ENCODE peak calls at places on chromosomes 7 and 10, in four cellular contexts. L is GM12878, U is HepG2, B is K562. P is an unnamed sample.

GRCh38 chr7:82172896-82173295 is 270.7 kb downstream of the CACNA2D1 start:
- DNase-seq in U (no peak), L (no peak), B (no peak), P (no peak)

GRCh38 chr7:32316831-32317230 is 173.3 kb downstream of the LSM5 start:
- DNase-seq in B (no peak), U (no peak), L (no peak), P (no peak)

GRCh38 chr7:39458346-39458745 is 107.9 kb upstream of the YAE1 start:
- DNase-seq in U (no peak), L (no peak), B (peak; percentile 32), P (no peak)

GRCh38 chr10:120742373-120742772 is 108.8 kb upstream of the WDR11 start:
- DNase-seq in L (no peak), U (no peak), B (no peak), P (no peak)

GRCh38 chr7:681551-682307 is 44.8 kb upstream of the DNAAF5 start:
- DNase-seq in B (no peak), L (no peak), U (no peak), P (no peak)

GRCh38 chr7:25862993-25863726 is 288.8 kb upstream of the NFE2L3 start:
- DNase-seq in L (no peak), U (no peak), B (no peak), P (no peak)

GRCh38 chr10:78405231-78405630 is 371.6 kb downstream of the RPS24 start:
- DNase-seq in U (no peak), L (no peak), B (no peak), P (no peak)

GRCh38 chr10:92573091-92573797 is 649 bp downstream of the IDE start:
- DNase-seq in L (no peak), B (no peak), U (no peak), P (no peak)

GRCh38 chr10:88932539-88933256 is 19.9 kb downstream of the ACTA2 start:
- DNase-seq in B (peak; percentile 35), U (peak; percentile 60), L (no peak), P (peak; percentile 53)

GRCh38 chr10:78706256-78706655 is 362.5 kb upstream of the ZMIZ1 start:
- DNase-seq in B (no peak), L (no peak), U (no peak), P (no peak)

GRCh38 chr7:35753761-35754603 is 46.9 kb upstream of the SEPTIN7 start:
- DNase-seq in L (no peak), B (no peak), U (no peak), P (no peak)

GRCh38 chr7:13952921-13953320 is 36.5 kb downstream of the ETV1 start:
- DNase-seq in B (no peak), U (no peak), L (no peak), P (no peak)

GRCh38 chr10:71031601-71032000 is 143.2 kb upstream of the PCBD1 start:
- DNase-seq in B (no peak), L (no peak), U (no peak), P (no peak)

GRCh38 chr7:87413029-87413428 is 62.5 kb downstream of the ABCB4 start:
- DNase-seq in U (no peak), B (no peak), L (no peak), P (no peak)

GRCh38 chr7:87413951-87414381 is 61.5 kb downstream of the ABCB4 start:
- DNase-seq in B (no peak), L (no peak), U (no peak), P (no peak)

GRCh38 chr7:87414400-87415188 is 60.9 kb downstream of the ABCB4 start:
- DNase-seq in U (peak; percentile 61), B (no peak), L (no peak), P (no peak)

GRCh38 chr7:87420173-87420572 is 55.3 kb downstream of the ABCB4 start:
- DNase-seq in U (no peak), L (no peak), B (no peak), P (no peak)

DNA sequence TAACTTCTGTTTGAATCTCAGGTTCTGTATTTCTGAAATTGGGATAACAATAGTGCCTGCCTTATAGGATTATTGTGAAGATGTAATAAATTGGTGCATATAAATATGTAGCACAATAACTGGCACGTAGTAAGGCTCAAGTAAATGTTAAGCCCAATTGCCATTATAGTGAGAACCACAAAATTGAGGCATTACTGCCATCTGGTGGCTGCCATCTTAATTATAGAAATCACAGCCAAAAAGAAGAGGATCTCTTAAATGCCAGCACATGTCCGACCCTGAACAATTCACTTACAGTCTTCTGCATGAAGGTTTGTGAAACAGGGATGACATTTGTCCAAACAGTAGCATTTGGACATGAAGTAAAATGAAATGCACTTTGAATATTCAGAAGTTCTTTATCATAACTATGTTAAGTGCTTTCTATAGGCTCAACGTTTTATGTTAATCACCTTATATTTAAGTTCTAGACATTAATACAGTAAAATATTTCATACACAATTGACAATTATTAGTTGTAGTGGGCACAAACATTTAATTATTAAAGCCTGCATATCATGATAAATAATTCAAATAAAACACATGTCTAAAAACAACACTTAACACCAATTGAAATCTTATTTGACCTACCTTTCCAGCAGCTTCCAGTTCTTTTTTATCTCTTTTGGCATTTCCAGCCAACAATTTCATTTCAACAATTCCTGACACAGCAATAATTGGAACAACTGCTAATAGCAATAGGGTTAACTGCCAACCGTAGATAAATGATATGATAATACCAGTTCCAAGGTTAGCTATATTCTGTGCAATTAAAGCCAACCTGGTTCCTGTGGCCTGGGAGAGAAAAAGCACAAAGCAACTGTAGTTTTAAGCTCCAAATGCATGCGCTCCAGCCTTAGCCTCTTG is 58.5 kb downstream of the ABCB4 start:
- DNase-seq in B (peak; percentile 57), U (peak; percentile 59), L (peak; percentile 44), P (peak; percentile 62)
- TF ChIP-seq CREM in B (no peak), U (no peak), L (no peak), P (no peak)

DNA sequence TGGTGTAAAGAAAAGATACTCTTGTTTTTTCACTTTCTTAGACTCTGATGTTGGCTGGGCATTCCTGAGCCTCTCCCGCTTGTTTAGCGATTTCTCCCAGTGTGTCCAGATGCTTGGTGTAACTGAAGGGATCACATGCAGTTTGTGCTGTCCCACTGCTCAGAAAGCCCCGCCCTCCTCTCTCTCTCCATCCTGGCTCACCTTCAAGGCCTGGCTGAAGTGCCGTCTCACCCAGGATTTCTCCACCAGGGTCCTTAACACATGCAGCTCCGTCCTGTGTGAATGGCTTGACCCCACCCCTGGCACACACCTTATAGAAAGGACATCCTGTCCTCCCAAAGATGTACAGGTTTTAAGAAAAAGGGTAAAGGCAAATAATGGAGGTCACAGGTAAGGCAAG is 437.2 kb downstream of the LRMDA start:
- DNase-seq in L (no peak), U (no peak), B (no peak), P (no peak)
- TF ChIP-seq MAX in L (no peak), U (no peak), B (no peak), P (no peak)

DNA sequence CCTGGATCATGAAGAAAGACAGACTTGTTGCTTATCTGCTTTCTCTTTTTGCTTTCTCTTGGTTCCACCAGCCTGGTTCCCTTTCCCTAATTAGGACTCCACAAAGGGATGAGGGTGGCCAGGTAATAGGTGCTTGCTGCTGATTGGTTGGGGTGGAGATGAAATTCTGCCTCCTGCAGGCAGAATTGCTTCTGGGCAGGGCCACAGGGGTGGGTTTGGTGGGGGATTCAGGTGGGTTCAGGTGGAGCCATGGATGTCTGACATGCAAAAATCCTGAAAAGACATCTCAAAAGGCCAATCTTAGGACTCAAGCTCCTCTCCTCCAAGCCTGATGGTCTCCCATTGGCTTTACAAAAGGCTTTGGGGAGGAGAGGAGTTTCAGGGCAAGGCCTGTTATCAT is 25.4 kb upstream of the ACHE start:
- DNase-seq in B (no peak), U (no peak), L (no peak), P (no peak)
- TF ChIP-seq CTCF in B (peak; percentile 20), U (no peak), L (no peak), P (no peak)

GRCh38 chr7:41255716-41256115 is 447.2 kb downstream of the INHBA start:
- DNase-seq in L (no peak), B (no peak), U (no peak), P (no peak)
- TF ChIP-seq CREM in L (no peak), B (no peak), U (no peak), P (no peak)

DNA sequence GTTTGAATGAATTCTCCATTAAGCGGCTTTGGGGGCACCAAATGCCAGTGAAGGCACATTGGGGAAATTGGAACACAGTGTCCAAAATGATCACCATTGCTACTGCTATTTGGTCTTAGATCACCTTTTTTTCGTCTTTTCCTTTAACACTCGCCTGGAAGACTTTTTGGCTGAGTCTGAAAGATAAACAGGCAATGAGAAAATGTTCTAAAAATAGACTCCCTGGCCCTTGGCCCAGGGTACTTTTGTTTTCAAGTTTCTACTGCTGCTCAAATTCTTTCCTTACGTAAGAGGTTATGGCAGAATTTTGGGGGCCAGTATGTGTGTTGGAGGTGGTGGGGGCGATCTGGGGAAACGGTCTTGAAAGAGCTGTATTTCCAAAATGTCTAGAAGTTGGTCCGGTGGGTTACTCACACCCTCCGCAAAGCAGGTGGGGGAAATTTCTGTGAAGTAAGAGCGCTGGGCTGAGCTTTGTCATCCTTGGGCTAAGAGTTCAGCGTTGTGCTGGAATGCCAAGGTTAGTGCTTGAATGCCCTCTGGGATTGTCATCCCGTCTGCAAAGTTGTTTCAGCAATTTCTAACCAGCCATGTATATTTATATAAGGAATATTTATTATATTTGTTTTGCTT is 1.3 kb upstream of the ITPRIP start:
- DNase-seq in B (no peak), U (peak; percentile 56), L (no peak), P (no peak)
- TF ChIP-seq MAX in B (no peak), U (no peak), L (no peak), P (no peak)